ENCODE peak calls at places on chromosomes 2 and 18, in four cellular contexts. V is KBM-7, I is sigmoid colon, Z is NCI-H1417. X is an unnamed sample.

GRCh38 chr18:43525149-43525548 is 247.9 kb upstream of the SYT4 start:
- DNase-seq in I (no peak), V (no peak), Z (no peak), X (no peak)

GRCh38 chr2:160494243-160494642 is 636 bp upstream of the RBMS1 start:
- DNase-seq in Z (no peak), V (no peak), I (no peak), X (no peak)

GRCh38 chr2:229562472-229563127 is 151.8 kb downstream of the DNER start:
- DNase-seq in Z (no peak), V (no peak), I (no peak), X (no peak)

GRCh38 chr2:5479265-5479928 is 212.8 kb upstream of the SOX11 start:
- DNase-seq in I (no peak), V (no peak), Z (peak), X (no peak)

GRCh38 chr2:128663371-128664050 is 344.8 kb upstream of the HS6ST1 start:
- DNase-seq in I (no peak), V (no peak), Z (no peak), X (peak)

GRCh38 chr2:6556755-6557154 is 309.0 kb downstream of the CMPK2 start:
- DNase-seq in V (no peak), Z (no peak), I (no peak), X (no peak)

GRCh38 chr2:70188460-70188859 is 2.4 kb downstream of the C2orf42 start:
- DNase-seq in V (no peak), I (no peak), Z (no peak), X (no peak)

GRCh38 chr2:94939349-94939748 is 68.1 kb downstream of the TEKT4 start:
- DNase-seq in I (no peak), Z (no peak), V (no peak), X (no peak)

GRCh38 chr2:151826737-151827157 is 1.5 kb downstream of the ARL5A start:
- DNase-seq in I (no peak), V (peak), Z (no peak), X (no peak)

GRCh38 chr2:233006648-233007047 is 6.4 kb downstream of the NGEF start:
- DNase-seq in V (no peak), Z (no peak), I (no peak), X (no peak)

GRCh38 chr2:241391892-241392665 is 36.0 kb downstream of the FARP2 start:
- DNase-seq in V (peak), I (no peak), Z (no peak), X (no peak)

GRCh38 chr2:188869560-188869959 is 104.6 kb upstream of the COL3A1 start:
- DNase-seq in Z (no peak), V (no peak), I (no peak), X (no peak)

GRCh38 chr18:377088-377487 is 109.2 kb upstream of the THOC1 start:
- DNase-seq in Z (no peak), I (no peak), V (no peak), X (no peak)

GRCh38 chr2:142314164-142314563 is 183.3 kb upstream of the LRP1B start:
- DNase-seq in I (no peak), Z (no peak), V (no peak), X (no peak)

GRCh38 chr2:226756131-226756530 is 43.5 kb downstream of the IRS1 start:
- DNase-seq in I (no peak), V (no peak), Z (no peak), X (no peak)

GRCh38 chr18:42474577-42474976 is 519.5 kb downstream of the PIK3C3 start:
- DNase-seq in I (no peak), V (no peak), Z (no peak), X (no peak)

GRCh38 chr2:151844217-151844896 is 16.1 kb upstream of the ARL5A start:
- DNase-seq in I (no peak), Z (no peak), V (peak), X (no peak)

GRCh38 chr2:108297436-108298141 is 8.9 kb downstream of the SULT1C2 start:
- DNase-seq in I (no peak), Z (no peak), V (no peak), X (no peak)

GRCh38 chr18:13043066-13043465 is 51.9 kb downstream of the CEP192 start:
- DNase-seq in V (no peak), Z (no peak), I (no peak), X (no peak)

GRCh38 chr2:26184555-26185303 is 11.8 kb downstream of the GAREM2 start:
- DNase-seq in V (peak), I (peak), Z (peak), X (peak)

GRCh38 chr2:11777066-11777782 is 30.8 kb downstream of the LPIN1 start:
- DNase-seq in I (peak), V (peak), Z (peak), X (no peak)

GRCh38 chr18:27860701-27861107 is 316.2 kb downstream of the CDH2 start:
- DNase-seq in V (no peak), I (no peak), Z (peak), X (no peak)

X was measured in kidney.